ENCODE peak calls at places on chromosome 16, in four cellular contexts. Y is H1, U is IMR-90, O is K562. E is an unnamed sample.
A peak's percentile ranks its signal among the peaks of the same experiment; 100 is the strongest.

GRCh38 chr16:67137605-67138004 is 13.2 kb downstream of the B3GNT9 start:
- DNase-seq in Y (no peak), O (no peak), U (peak; percentile 31), E (no peak)

GRCh38 chr16:88770459-88771293 is 14.3 kb downstream of the PIEZO1 start:
- DNase-seq in Y (no peak), U (peak; percentile 87), O (peak; percentile 72), E (no peak)

GRCh38 chr16:16073884-16074781 is 124.7 kb downstream of the ABCC1 start:
- DNase-seq in U (peak; percentile 90), O (no peak), Y (peak; percentile 56), E (peak; percentile 23)

GRCh38 chr16:85146532-85146797 is 34.2 kb upstream of the CIBAR2 start:
- DNase-seq in Y (no peak), O (no peak), U (no peak), E (no peak)

GRCh38 chr16:3214904-3215600 is 19.9 kb downstream of the ZNF200 start:
- DNase-seq in O (no peak), U (no peak), Y (no peak), E (no peak)

GRCh38 chr16:5015351-5015750 is 18.4 kb downstream of the NAGPA start:
- DNase-seq in O (peak; percentile 82), Y (no peak), U (no peak), E (peak; percentile 23)

GRCh38 chr16:66858740-66859396 is 14.7 kb downstream of the CA7 start:
- DNase-seq in U (peak; percentile 49), O (no peak), Y (no peak), E (peak; percentile 47)

GRCh38 chr16:81723098-81723723 is 55.9 kb upstream of the PLCG2 start:
- DNase-seq in Y (no peak), O (peak; percentile 63), U (peak; percentile 80), E (peak; percentile 92)

GRCh38 chr16:87169509-87169985 is 147.6 kb downstream of the C16orf95 start:
- DNase-seq in Y (no peak), O (no peak), U (peak; percentile 35), E (no peak)

GRCh38 chr16:20906225-20906870 is 5.8 kb downstream of the LYRM1 start:
- DNase-seq in Y (no peak), O (no peak), U (peak; percentile 85), E (no peak)

GRCh38 chr16:79061199-79061598 is 539.3 kb downstream of the MAF start:
- DNase-seq in O (no peak), Y (no peak), U (no peak), E (no peak)

GRCh38 chr16:9567674-9568073 is 476.2 kb downstream of the HAPSTR1 start:
- DNase-seq in Y (no peak), O (no peak), U (no peak), E (no peak)

GRCh38 chr16:72084445-72084844 is 9.0 kb downstream of the TXNL4B start:
- DNase-seq in U (no peak), Y (no peak), O (no peak), E (no peak)

GRCh38 chr16:54425068-54425467 is 138.5 kb upstream of the IRX3 start:
- DNase-seq in O (no peak), Y (no peak), U (no peak), E (no peak)

GRCh38 chr16:11224894-11225676 is 30.9 kb downstream of the SOCS1 start:
- DNase-seq in Y (no peak), O (no peak), U (peak; percentile 28), E (no peak)

GRCh38 chr16:77696149-77696548 is 26.2 kb upstream of the NUDT7 start:
- DNase-seq in O (no peak), Y (no peak), U (no peak), E (no peak)

GRCh38 chr16:86673090-86673955 is 95.0 kb downstream of the FOXL1 start:
- DNase-seq in O (no peak), Y (no peak), U (no peak), E (no peak)

GRCh38 chr16:83244057-83244456 is 563.7 kb upstream of the HSBP1 start:
- DNase-seq in Y (no peak), U (no peak), O (no peak), E (no peak)
- TF ChIP-seq RFX5 in Y (no peak), U (no peak), O (no peak), E (no peak)

DNA sequence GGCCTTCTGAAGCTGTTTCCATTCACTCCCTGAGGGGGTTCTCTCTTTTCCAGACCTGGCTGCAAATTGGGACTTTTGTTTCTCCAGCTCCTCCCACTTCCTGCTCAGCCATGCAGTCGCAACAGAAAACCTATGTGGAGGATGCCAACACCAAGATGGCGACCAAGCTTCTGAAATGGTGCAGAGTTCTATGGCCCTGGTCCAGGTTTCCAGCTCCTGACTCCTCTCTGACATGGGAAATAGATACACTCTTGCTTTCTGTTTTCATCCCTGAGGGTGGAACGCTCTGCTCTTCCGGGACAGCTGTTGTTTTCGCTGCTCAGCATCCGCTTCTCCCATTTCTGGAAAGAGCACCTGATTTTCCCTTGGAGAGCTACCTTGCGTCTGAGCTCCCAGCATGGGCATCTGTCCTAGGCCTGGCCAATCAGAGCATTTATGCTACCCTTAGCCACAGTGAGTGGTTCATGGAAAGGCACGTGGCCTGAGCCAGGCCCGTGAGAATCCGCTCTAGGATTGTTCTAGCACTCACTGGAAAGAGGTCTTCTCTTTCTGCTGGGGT is 8.1 kb downstream of the GPRC5B start:
- DNase-seq in U (no peak), O (no peak), Y (no peak), E (no peak)
- TF ChIP-seq RFX5 in U (no peak), O (no peak), Y (no peak), E (no peak)

DNA sequence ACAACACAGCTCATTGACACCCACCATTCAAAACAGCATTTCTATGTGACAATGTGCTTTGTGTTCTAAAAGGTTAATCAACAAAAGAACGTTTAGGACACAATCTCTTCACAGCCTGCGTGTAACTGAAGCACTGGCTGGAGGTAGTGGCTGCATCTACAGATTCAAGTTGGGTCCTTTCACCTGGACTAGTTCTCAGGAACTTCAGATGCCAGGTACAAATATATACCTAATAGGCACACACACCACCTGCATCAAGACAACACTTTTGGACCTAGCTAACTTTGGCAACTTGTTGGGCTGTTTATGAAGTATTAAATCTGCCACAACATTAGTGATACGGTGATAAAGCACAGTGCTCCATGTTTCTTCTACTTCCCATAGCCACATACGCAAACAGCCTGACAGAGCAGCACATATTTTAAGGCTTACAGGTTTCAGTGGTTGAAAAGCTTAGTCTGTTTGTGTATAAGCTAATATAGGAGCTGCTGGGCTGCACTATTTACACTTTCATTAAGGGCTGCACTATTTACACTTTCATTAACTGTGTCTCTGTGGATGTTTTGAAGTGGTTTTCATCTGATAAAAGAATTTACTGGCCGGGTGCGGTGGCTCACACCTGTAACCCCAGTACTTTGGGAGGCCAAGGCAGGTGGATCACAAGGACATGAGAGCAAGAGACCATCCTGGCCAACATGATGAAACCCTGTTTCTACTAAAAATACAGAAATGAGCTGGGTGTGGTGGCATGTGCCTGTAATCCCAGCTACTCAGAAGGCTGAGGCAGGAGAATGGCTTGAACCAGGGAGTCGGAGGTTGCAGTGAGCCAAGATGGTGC is 132.6 kb downstream of the PARN start:
- DNase-seq in O (no peak), U (peak; percentile 29), Y (no peak), E (no peak)
- TF ChIP-seq RFX5 in O (no peak), U (no peak), Y (no peak), E (no peak)

DNA sequence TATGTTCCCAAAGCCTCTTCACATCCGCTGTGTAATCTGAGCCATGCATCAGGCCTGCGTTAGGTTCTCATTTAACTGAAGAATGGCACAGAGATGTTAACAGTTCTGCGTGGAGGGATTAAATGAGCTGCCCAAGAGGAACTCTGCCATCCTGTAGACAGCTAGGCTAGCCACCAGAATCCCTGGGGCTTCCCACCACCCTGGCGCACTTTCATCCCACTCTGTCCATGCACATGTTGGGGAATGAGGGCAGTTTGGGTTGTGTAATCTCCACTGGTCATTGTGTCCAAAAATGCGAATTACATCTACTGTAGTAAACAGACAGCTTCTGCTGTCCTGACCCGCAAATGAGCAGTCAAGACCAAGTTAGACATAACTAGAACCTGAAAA is 1.0 kb upstream of the GLG1 start:
- DNase-seq in Y (peak; percentile 51), U (peak; percentile 40), O (no peak), E (no peak)
- TF ChIP-seq RFX5 in Y (no peak), U (no peak), O (no peak), E (no peak)

GRCh38 chr16:47519996-47520679 is 59.0 kb downstream of the PHKB start:
- DNase-seq in O (peak; percentile 56), U (no peak), Y (no peak), E (no peak)
- TF ChIP-seq RFX5 in O (no peak), U (no peak), Y (no peak), E (no peak)

GRCh38 chr16:27242398-27242797 is 26.2 kb downstream of the NSMCE1 start:
- DNase-seq in Y (no peak), U (no peak), O (no peak), E (no peak)

GRCh38 chr16:27245276-27246231 is 23.0 kb downstream of the NSMCE1 start:
- DNase-seq in Y (no peak), O (peak; percentile 48), U (peak; percentile 99), E (peak; percentile 90)

GRCh38 chr16:27242868-27243590 is 25.5 kb downstream of the NSMCE1 start:
- DNase-seq in O (peak; percentile 24), U (peak; percentile 98), Y (no peak), E (peak; percentile 78)

GRCh38 chr16:27243725-27244362 is 24.7 kb downstream of the NSMCE1 start:
- DNase-seq in Y (no peak), U (no peak), O (no peak), E (no peak)

DNA sequence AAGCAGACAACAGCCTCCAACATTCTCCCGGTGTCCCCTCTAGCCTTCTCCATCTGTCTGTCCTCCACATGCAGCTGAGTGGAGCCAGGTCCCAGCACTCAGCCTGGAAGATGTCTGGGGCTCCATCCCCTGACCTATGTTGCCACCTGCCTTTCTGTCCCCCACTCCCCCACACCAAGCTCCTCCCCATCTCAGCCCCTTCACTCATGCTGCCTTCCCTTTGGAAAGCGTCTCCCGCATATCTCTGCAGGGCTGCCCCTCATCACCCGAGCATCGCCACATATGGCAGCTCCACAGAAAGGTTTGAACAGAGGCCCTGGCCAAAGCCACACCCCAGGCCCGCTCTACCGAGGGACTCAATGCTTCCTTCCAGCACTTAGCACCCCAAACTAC is 24.2 kb downstream of the NSMCE1 start:
- DNase-seq in U (no peak), Y (no peak), O (no peak), E (no peak)
- TF ChIP-seq RFX5 in U (no peak), Y (no peak), O (no peak), E (no peak)

GRCh38 chr16:62041401-62041800 is 5.2 kb upstream of the CDH8 start:
- DNase-seq in U (no peak), Y (no peak), O (no peak), E (peak; percentile 5)
- TF ChIP-seq RFX5 in U (no peak), Y (no peak), O (no peak), E (no peak)

DNA sequence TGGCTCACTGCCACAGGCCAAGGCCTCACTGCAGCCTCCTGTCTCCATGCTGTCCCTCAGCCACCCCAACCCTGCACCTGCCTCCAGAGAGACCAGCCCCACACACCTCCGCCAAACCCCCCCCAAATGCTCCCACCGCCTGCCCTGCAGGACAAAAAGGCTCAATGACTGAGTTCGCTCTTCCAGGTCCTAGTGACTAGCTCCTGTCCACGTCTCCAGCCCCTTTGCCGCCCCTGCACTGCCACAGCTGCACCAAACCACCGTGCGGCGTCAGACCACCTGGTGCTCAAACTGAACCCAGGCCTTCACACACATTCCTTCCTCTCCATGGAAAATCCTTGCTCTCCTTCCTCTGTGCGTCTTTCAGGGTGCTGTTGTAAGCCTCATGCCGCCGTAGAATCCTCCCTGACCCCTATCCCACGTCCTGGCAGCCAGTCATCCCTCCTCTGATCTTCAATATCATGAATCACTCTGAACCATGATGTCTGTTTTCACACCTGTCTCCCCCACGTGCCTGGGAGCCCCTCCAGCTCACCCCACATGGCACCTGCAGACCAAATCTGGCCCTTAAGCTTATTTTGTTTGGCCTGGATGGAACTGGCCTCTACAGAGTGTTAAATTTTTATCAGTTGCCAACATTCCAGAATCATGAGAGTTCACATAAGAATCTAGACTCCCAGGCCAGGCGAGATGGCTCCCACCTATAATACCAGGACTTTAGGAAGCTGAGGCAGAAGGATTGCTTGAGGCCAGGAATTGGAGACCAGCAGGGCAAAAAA is 4.3 kb upstream of the GSG1L start:
- DNase-seq in Y (no peak), O (no peak), U (peak; percentile 74), E (no peak)
- TF ChIP-seq RFX5 in Y (no peak), O (no peak), U (no peak), E (no peak)